ENCODE peak calls at places on chromosomes 12 and 14, in nine cellular contexts. G is mammary epithelial cell, Q is GM12878, Y is HFF-Myc, B is left ventricle myocardium inferior, T is breast epithelium, J is astrocyte, C is AG09309, U is hepatocyte. W is an unnamed sample.

GRCh38 chr12:91139981-91140659 is 28.8 kb upstream of the LUM start:
- DNase-seq in G (peak), Q (no peak), Y (peak), B (no peak), T (no peak), J (peak), C (peak), U (peak), W (no peak)

GRCh38 chr12:82754856-82755255 is 68.2 kb downstream of the TMTC2 start:
- DNase-seq in G (no peak), Q (no peak), Y (no peak), B (no peak), T (no peak), J (no peak), C (no peak), U (no peak), W (no peak)

GRCh38 chr12:115456946-115457689 is 773.1 kb upstream of the TBX3 start:
- DNase-seq in G (peak), Q (no peak), Y (no peak), B (no peak), T (no peak), J (no peak), C (no peak), U (peak), W (no peak)

GRCh38 chr14:100914597-100915021 is 11.1 kb upstream of the RTL1 start:
- DNase-seq in G (peak), Q (no peak), Y (no peak), B (no peak), T (no peak), J (peak), C (peak), U (no peak), W (no peak)

GRCh38 chr14:76946753-76947077 is 81.8 kb downstream of the IRF2BPL start:
- DNase-seq in G (no peak), Q (no peak), Y (no peak), B (no peak), T (no peak), J (no peak), C (no peak), U (no peak), W (no peak)

GRCh38 chr14:84482256-84483071 is 1047.5 kb upstream of the FLRT2 start:
- DNase-seq in G (no peak), Q (no peak), Y (peak), B (no peak), T (no peak), J (peak), C (peak), U (no peak), W (no peak)

GRCh38 chr12:93908846-93909592 is 231.8 kb downstream of the CRADD start:
- DNase-seq in G (peak), Q (no peak), Y (no peak), B (peak), T (no peak), J (peak), C (no peak), U (no peak), W (no peak)

GRCh38 chr12:107983871-107984480 is 145.1 kb upstream of the WSCD2 start:
- DNase-seq in G (peak), Q (no peak), Y (no peak), B (no peak), T (no peak), J (no peak), C (no peak), U (no peak), W (no peak)

GRCh38 chr14:99654235-99655000 is 9.5 kb downstream of the HHIPL1 start:
- DNase-seq in G (peak), Q (no peak), Y (no peak), B (peak), T (peak), J (peak), C (peak), U (peak), W (no peak)

GRCh38 chr12:104358353-104359003 is 54.9 kb downstream of the EID3 start:
- DNase-seq in G (peak), Q (peak), Y (no peak), B (peak), T (peak), J (no peak), C (no peak), U (peak), W (no peak)

GRCh38 chr12:48780381-48781025 is 8.4 kb downstream of the ADCY6 start:
- DNase-seq in G (no peak), Q (no peak), Y (no peak), B (no peak), T (no peak), J (no peak), C (no peak), U (no peak), W (no peak)

GRCh38 chr14:93548102-93548843 is 117.5 kb downstream of the UNC79 start:
- DNase-seq in G (no peak), Q (peak), Y (no peak), B (no peak), T (no peak), J (no peak), C (no peak), U (no peak), W (no peak)

GRCh38 chr12:50187084-50187900 is 20.1 kb upstream of the CERS5 start:
- DNase-seq in G (peak), Q (peak), Y (no peak), B (no peak), T (no peak), J (peak), C (peak), U (no peak), W (no peak)

GRCh38 chr14:24233538-24233866 is 773 bp downstream of the GMPR2 start:
- DNase-seq in G (peak), Q (no peak), Y (no peak), B (no peak), T (no peak), J (no peak), C (no peak), U (no peak), W (no peak)

GRCh38 chr14:101195309-101195724 is 291.8 kb upstream of the RTL1 start:
- DNase-seq in G (no peak), Q (no peak), Y (no peak), B (no peak), T (no peak), J (no peak), C (no peak), U (no peak), W (no peak)

GRCh38 chr14:50055461-50056228 is 60.7 kb downstream of the VCPKMT start:
- DNase-seq in G (no peak), Q (no peak), Y (no peak), B (no peak), T (no peak), J (no peak), C (no peak), U (no peak), W (peak)

GRCh38 chr14:90194706-90195105 is 61.6 kb upstream of the PSMC1 start:
- DNase-seq in G (peak), Q (no peak), Y (no peak), B (no peak), T (no peak), J (no peak), C (no peak), U (no peak), W (no peak)

GRCh38 chr12:38141239-38141638 is 175.3 kb upstream of the ALG10B start:
- DNase-seq in G (no peak), Q (no peak), Y (no peak), B (no peak), T (no peak), J (no peak), C (no peak), U (no peak), W (no peak)

GRCh38 chr14:65168840-65169239 is 66.5 kb upstream of the MAX start:
- DNase-seq in G (peak), Q (no peak), Y (no peak), B (no peak), T (no peak), J (no peak), C (no peak), U (no peak), W (no peak)

GRCh38 chr14:76701981-76702380 is 59.3 kb upstream of the VASH1 start:
- DNase-seq in G (no peak), Q (no peak), Y (no peak), B (peak), T (no peak), J (no peak), C (no peak), U (no peak), W (peak)

GRCh38 chr14:69055125-69055524 is 76.0 kb upstream of the ACTN1 start:
- DNase-seq in G (no peak), Q (no peak), Y (no peak), B (no peak), T (no peak), J (peak), C (no peak), U (no peak), W (no peak)

GRCh38 chr14:68127166-68127565 is 307.6 kb downstream of the RAD51B start:
- DNase-seq in G (no peak), Q (no peak), Y (no peak), B (no peak), T (no peak), J (no peak), C (no peak), U (no peak), W (no peak)

GRCh38 chr12:124919646-124920352 is 5.3 kb upstream of the UBC start:
- DNase-seq in G (peak), Q (peak), Y (no peak), B (no peak), T (no peak), J (peak), C (no peak), U (no peak), W (no peak)

GRCh38 chr14:51871846-51872245 is 11.4 kb downstream of the GNG2 start:
- DNase-seq in G (no peak), Q (no peak), Y (no peak), B (no peak), T (no peak), J (no peak), C (no peak), U (no peak), W (no peak)

GRCh38 chr12:5984873-5985272 is 39.8 kb upstream of the ANO2 start:
- DNase-seq in G (no peak), Q (no peak), Y (no peak), B (no peak), T (no peak), J (no peak), C (no peak), U (no peak), W (no peak)

GRCh38 chr12:45342848-45343247 is 127.0 kb downstream of the ANO6 start:
- DNase-seq in G (peak), Q (no peak), Y (no peak), B (no peak), T (no peak), J (no peak), C (no peak), U (no peak), W (no peak)

GRCh38 chr12:62601765-62602444 is 135.3 kb downstream of the MON2 start:
- DNase-seq in G (no peak), Q (no peak), Y (no peak), B (no peak), T (no peak), J (no peak), C (no peak), U (no peak), W (no peak)

GRCh38 chr12:91613223-91613779 is 430.7 kb upstream of the DCN start:
- DNase-seq in G (peak), Q (no peak), Y (no peak), B (no peak), T (no peak), J (no peak), C (no peak), U (no peak), W (no peak)

GRCh38 chr14:26370118-26370517 is 227.7 kb downstream of the NOVA1 start:
- DNase-seq in G (no peak), Q (no peak), Y (no peak), B (no peak), T (no peak), J (no peak), C (no peak), U (peak), W (no peak)

DNA sequence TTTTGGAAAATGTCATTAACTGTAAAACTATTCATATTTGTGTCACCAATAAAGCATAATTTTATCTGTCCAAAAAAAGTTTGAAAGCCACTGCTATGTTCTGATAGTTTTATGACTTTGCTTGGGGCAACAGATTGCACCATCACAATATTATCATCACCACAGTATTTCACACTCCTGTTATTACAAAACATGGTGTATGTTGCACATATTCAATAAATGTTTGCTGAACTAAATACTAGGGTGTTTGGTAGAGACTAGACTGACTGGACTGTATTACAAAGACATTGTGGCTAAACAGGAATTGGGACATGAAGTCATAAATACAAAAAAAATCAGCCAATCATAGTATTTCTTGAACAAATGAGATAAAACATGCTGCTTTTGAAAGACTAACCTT is 55.1 kb downstream of the PAWR start:
- DNase-seq in G (peak), Q (no peak), Y (no peak), B (no peak), T (no peak), J (no peak), C (peak), U (no peak), W (no peak)
- H3K4me3 ChIP-seq in G (no peak), Q (no peak), Y (no peak), B (no peak), T (no peak), J (no peak), C (no peak), U (no peak), W (no peak)

DNA sequence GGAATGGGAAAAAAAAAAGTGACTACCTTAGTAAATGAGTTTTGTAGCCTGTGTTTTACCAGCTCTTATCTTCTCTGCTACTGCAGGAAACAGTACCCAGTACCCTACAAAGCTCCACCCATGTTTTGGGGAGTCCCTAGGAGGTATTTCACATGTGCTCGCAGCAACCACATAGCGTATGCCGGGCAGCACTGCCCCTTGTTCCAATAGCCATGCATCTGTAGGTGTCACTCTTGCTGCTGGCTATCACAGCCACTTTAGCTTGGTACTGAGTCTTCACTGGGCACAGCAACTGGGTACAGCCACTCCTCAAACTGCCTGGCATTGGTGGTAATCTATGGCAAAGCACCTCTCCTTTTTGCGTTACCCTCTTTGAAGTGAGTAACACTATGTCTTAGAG is 2.0 kb upstream of the MDM1 start:
- DNase-seq in G (no peak), Q (peak), Y (no peak), B (no peak), T (no peak), J (no peak), C (no peak), U (no peak), W (no peak)
- TF ChIP-seq CTCF in G (peak), Q (peak), Y (no peak), B (peak), T (no peak), J (no peak), C (no peak), U (no peak), W (no peak)

GRCh38 chr12:34406996-34407300 is 384.7 kb downstream of the ALG10 start:
- DNase-seq in G (no peak), Q (no peak), Y (no peak), B (no peak), T (peak), J (no peak), C (no peak), U (no peak), W (peak)
- H3K4me3 ChIP-seq in G (no peak), Q (no peak), Y (no peak), B (no peak), T (no peak), J (no peak), C (no peak), U (no peak), W (no peak)

DNA sequence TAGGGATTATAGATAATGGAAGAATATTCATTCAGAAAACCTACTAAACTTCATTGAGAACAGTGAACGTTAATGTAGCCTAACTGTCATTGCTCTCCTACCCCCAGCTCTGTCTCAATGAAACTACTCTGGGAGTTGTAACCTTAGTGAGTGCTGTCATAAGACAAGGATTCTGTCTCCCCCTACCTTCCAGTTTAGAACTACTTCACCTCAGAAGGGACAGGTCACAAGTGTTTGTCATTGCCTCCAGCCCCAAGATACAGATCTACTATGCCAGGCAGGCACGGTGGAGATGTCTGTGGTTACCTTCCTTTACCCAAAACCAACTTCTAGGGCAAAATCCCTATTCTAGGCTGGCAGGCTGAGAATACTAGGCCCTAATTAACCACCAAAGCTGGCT is 833.1 kb upstream of the SEL1L start:
- DNase-seq in G (no peak), Q (no peak), Y (no peak), B (no peak), T (no peak), J (no peak), C (no peak), U (peak), W (no peak)
- TF ChIP-seq CTCF in G (no peak), Q (no peak), Y (no peak), B (no peak), T (no peak), J (no peak), C (no peak), U (peak), W (no peak)

DNA sequence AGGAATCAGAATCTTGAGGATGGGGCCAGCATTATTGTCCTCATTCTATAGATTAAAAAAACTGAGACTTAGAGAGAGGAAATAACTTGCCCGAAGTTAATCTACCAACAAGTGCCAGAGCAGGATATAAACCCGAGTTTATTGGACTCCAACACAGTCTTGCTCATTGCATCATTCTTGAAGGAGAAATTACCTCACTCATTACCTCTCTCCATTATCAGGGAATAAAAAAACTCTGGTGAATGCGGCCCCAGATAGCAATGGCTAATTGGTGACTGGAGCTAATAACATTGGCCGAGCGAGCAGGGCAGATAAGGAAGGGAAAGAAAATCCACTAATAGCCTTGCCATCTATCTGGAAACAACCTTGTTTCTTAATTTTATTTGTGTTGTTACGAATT is 24.7 kb upstream of the TMED10 start:
- DNase-seq in G (no peak), Q (no peak), Y (no peak), B (no peak), T (no peak), J (no peak), C (no peak), U (peak), W (no peak)
- H3K4me3 ChIP-seq in G (no peak), Q (no peak), Y (no peak), B (no peak), T (no peak), J (no peak), C (no peak), U (no peak), W (no peak)

DNA sequence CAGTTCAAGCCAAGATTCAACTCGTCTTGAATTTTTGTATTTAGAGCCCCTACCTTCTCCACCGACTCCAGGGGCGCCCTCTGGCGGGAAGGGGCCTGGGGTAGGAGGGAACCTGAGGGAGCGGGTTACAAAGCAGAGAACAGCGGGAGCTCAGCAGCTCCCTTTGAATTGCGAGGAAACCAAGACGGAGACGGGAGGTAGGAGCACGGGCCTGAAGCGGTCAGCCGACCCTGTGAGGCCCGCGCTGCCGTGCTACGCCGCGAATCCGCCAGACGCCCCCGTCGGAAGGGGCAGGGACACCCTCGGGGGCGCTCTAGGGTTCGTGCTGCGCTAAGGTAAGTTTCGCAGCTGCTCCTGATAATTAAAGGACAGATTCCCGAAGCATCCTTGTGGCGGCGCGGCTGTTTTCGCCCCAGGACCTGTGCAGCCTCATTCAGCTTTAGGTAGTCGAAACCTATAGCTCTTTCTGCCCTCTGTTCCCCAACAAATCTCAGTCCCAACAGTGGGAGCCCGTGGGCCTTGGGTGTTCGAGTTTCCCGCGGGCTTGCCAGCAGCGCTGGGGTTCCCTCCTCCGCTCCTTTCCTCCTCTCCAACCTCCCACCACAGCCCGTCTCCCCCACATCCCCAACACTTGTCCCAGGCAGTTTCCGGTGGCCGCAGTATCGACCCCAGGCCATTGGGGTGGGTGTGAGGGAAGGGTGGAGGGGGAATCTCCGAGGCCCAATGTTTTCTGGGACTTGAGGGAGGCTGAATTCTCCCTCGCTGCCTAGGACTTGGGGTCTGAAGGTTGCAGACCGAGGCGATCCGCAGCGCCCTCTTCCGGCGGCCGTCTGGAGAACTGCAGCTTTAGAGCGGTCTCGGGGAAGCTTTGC is 5.1 kb upstream of the NKX2-1 start:
- DNase-seq in G (no peak), Q (no peak), Y (no peak), B (no peak), T (no peak), J (no peak), C (no peak), U (peak), W (no peak)
- TF ChIP-seq CTCF in G (peak), Q (peak), Y (peak), B (peak), T (peak), J (peak), C (peak), U (peak), W (peak)

GRCh38 chr12:56684745-56685369 is 3.2 kb downstream of the PTGES3 start:
- DNase-seq in G (no peak), Q (no peak), Y (no peak), B (no peak), T (no peak), J (no peak), C (no peak), U (no peak), W (peak)
- H3K4me3 ChIP-seq in G (peak), Q (peak), Y (peak), B (peak), T (peak), J (peak), C (no peak), U (peak), W (peak)

DNA sequence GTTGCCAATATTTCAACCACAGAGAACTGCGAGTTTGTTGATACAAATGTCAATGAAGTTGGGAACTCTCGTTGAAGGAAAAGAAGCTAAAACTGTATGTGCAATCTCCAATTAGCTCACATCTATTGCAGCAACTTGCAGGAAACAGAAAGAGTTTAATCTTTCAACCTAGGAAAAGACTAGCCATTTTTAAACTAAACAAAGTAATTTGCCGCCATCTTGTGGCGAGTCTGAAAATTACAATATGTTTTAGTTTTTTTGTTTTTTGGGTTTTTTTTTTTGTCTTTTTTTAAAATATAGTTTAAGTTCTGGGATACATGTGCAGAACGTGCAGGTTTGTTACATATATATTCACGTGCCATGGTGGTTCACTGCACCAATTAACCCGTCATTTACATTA is 131.2 kb upstream of the FOXG1 start:
- DNase-seq in G (peak), Q (no peak), Y (peak), B (no peak), T (no peak), J (peak), C (no peak), U (peak), W (no peak)
- TF ChIP-seq CTCF in G (peak), Q (peak), Y (peak), B (peak), T (no peak), J (peak), C (peak), U (peak), W (peak)

W was measured in ascending aorta.